ENCODE peak calls at places on chromosome 16, in four cellular contexts. W, E, R and C are unnamed samples. For H3K4me1, the result is how much of the 10 kb centered on the place peaks cover.

GRCh38 chr16:78775161-78775561 is 675.7 kb downstream of the WWOX start:
- DNase-seq in W (no peak), E (no peak), R (no peak), C (no peak)

GRCh38 chr16:8751481-8752311 is 45.7 kb downstream of the TMEM186 start:
- DNase-seq in W (peak), E (no peak), R (peak), C (peak)

GRCh38 chr16:2005646-2006045 is 4.0 kb downstream of the ZNF598 start:
- DNase-seq in W (no peak), E (no peak), R (no peak), C (no peak)

GRCh38 chr16:26644912-26645543 is 421.7 kb upstream of the C16orf82 start:
- DNase-seq in W (no peak), E (no peak), R (no peak), C (no peak)

GRCh38 chr16:56995136-56995805 is 5.9 kb downstream of the NLRC5 start:
- DNase-seq in W (no peak), E (no peak), R (no peak), C (no peak)

GRCh38 chr16:66486773-66487579 is 59.9 kb downstream of the BEAN1 start:
- DNase-seq in W (peak), E (no peak), R (peak), C (peak)

GRCh38 chr16:22727285-22728166 is 86.4 kb upstream of the HS3ST2 start:
- DNase-seq in W (peak), E (no peak), R (no peak), C (no peak)

GRCh38 chr16:25707982-25708583 is 16.3 kb downstream of the HS3ST4 start:
- DNase-seq in W (peak), E (peak), R (no peak), C (no peak)

GRCh38 chr16:68732068-68732680 is 4.9 kb upstream of the CDH1 start:
- DNase-seq in W (peak), E (peak), R (no peak), C (no peak)

GRCh38 chr16:23079683-23080221 is 69.5 kb downstream of the USP31 start:
- DNase-seq in W (peak), E (no peak), R (no peak), C (no peak)

GRCh38 chr16:56830669-56831068 is 34.3 kb upstream of the SLC12A3 start:
- DNase-seq in W (no peak), E (no peak), R (no peak), C (peak)

GRCh38 chr16:10992797-10993196 is 48.4 kb downstream of the CLEC16A start:
- DNase-seq in W (peak), E (no peak), R (peak), C (peak)
- H3K9ac ChIP-seq in W (peak), E (no peak), R (no peak), C (no peak)

GRCh38 chr16:74991593-74992403 is 6.9 kb upstream of the WDR59 start:
- DNase-seq in W (no peak), E (no peak), R (peak), C (no peak)
- H3K4me3 ChIP-seq in W (no peak), E (no peak), R (no peak), C (no peak)

GRCh38 chr16:12063435-12063834 is 86.9 kb downstream of the SNX29 start:
- DNase-seq in W (no peak), E (no peak), R (no peak), C (no peak)
- H3K4me1 ChIP-seq in W (under half), E (under half), R (under half), C (under half)

GRCh38 chr16:49556252-49557069 is 182.9 kb downstream of the C16orf78 start:
- DNase-seq in W (no peak), E (peak), R (peak), C (peak)
- H3K9ac ChIP-seq in W (no peak), E (no peak), R (no peak), C (no peak)

DNA sequence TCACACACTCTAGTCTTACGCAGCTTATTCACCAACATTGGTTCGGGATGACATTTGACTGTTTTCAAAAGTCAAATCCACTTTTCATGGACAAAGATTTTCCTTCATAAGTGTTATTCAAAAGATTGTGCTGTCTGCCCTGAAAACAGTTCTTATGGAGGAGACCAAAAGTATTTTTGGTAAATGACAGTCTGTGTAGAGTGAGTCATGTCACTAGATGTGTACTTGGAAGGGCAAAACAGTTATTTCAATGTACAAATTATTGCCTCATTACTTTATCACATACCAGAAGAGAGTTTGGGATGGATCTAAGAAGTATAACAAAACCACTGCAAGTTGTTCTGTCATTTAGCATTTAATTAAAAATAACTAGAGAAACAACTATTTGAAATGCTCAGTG is 265.6 kb downstream of the CDH13 start:
- DNase-seq in W (no peak), E (no peak), R (no peak), C (peak)
- H3K4me3 ChIP-seq in W (no peak), E (no peak), R (no peak), C (no peak)

GRCh38 chr16:74573622-74574021 is 33.3 kb downstream of the GLG1 start:
- DNase-seq in W (no peak), E (no peak), R (no peak), C (no peak)
- H3K4me1 ChIP-seq in W (under half), E (under half), R (under half), C (under half)

DNA sequence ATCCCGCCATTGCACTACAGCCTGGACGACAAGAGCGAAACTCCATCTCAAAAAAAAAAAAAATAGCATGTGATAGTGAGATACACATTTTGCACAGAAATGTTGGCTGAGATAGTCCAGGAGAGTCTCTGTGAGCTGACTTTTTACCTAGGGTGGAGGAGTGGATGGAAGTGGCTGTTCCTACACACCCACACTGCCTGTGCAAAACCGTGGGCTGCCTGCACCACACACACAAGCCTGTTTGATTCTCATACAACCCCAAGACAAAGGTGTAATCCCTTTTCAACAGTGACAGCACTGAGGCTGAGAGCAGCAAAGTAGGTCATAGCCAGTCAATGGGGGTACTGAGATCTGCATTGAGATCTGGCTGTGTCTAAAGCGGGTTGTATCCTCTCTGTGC is 86.8 kb downstream of the MARF1 start:
- DNase-seq in W (no peak), E (peak), R (no peak), C (no peak)
- H3K9ac ChIP-seq in W (no peak), E (no peak), R (no peak), C (no peak)

GRCh38 chr16:17777461-17777863 is 306.7 kb upstream of the XYLT1 start:
- DNase-seq in W (peak), E (no peak), R (peak), C (peak)

GRCh38 chr16:17773698-17774101 is 302.9 kb upstream of the XYLT1 start:
- DNase-seq in W (no peak), E (peak), R (peak), C (no peak)

GRCh38 chr16:17775061-17775460 is 304.3 kb upstream of the XYLT1 start:
- DNase-seq in W (no peak), E (no peak), R (no peak), C (no peak)

GRCh38 chr16:17776465-17776864 is 305.7 kb upstream of the XYLT1 start:
- DNase-seq in W (no peak), E (no peak), R (no peak), C (no peak)

DNA sequence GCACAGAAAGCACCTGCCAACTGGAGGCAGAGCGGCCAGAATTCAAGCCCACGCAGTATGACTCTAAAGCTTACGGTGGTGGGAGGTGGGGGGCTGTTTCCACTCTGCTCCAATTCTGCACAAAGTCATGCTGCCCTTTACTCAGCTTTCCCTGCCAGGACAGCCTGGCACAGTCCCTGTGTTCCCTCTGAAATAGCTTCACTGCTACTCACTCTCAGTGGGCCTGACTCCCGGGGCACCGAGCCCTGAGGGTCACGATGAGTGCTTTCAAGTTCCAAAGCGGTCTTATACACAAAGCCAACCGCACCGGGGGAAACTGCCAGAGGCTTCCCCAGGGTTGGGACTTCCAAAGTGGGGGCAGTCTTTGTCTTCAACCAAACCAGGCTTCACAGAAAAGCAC is 306.1 kb upstream of the XYLT1 start:
- DNase-seq in W (no peak), E (no peak), R (no peak), C (no peak)
- H3K4me3 ChIP-seq in W (no peak), E (no peak), R (no peak), C (no peak)

GRCh38 chr16:10556240-10556639 is 24.2 kb downstream of the EMP2 start:
- DNase-seq in W (no peak), E (no peak), R (no peak), C (no peak)
- H3K4me1 ChIP-seq in W (under half), E (under half), R (under half), C (under half)

GRCh38 chr16:87459833-87460232 is 33.0 kb downstream of the ZCCHC14 start:
- DNase-seq in W (no peak), E (no peak), R (no peak), C (no peak)
- H3K9ac ChIP-seq in W (no peak), E (no peak), R (no peak), C (no peak)